ENCODE peak calls at places on chromosomes 12 and 14, in ten cellular contexts. One of them, this sample, is unnamed.

GRCh38 chr14:29601559-29602109 is 326.0 kb downstream of the PRKD1 start:
- DNase-seq in naive thymus-derived CD4-positive, alpha-beta T cell: no peak
- DNase-seq in mesenchymal stem cell: peak; percentile 8
- DNase-seq in fibroblast of lung: peak; percentile 46
- DNase-seq in OCI-LY7: no peak
- DNase-seq in ascending aorta: no peak
- DNase-seq in tibial nerve: no peak
- DNase-seq in trophoblast cell: no peak
- DNase-seq in mammary epithelial cell: no peak
- DNase-seq in left ventricle myocardium inferior: no peak
- DNase-seq in this sample: no peak

GRCh38 chr12:46459111-46459510 is 86.5 kb upstream of the SLC38A2 start:
- DNase-seq in naive thymus-derived CD4-positive, alpha-beta T cell: no peak
- DNase-seq in mesenchymal stem cell: peak; percentile 73
- DNase-seq in fibroblast of lung: peak; percentile 24
- DNase-seq in OCI-LY7: no peak
- DNase-seq in ascending aorta: no peak
- DNase-seq in tibial nerve: no peak
- DNase-seq in trophoblast cell: no peak
- DNase-seq in mammary epithelial cell: peak; percentile 40
- DNase-seq in left ventricle myocardium inferior: no peak
- DNase-seq in this sample: no peak

GRCh38 chr14:36361210-36361853 is 40.9 kb upstream of the MBIP start:
- DNase-seq in naive thymus-derived CD4-positive, alpha-beta T cell: no peak
- DNase-seq in mesenchymal stem cell: no peak
- DNase-seq in fibroblast of lung: no peak
- DNase-seq in OCI-LY7: no peak
- DNase-seq in ascending aorta: no peak
- DNase-seq in tibial nerve: no peak
- DNase-seq in trophoblast cell: no peak
- DNase-seq in mammary epithelial cell: no peak
- DNase-seq in left ventricle myocardium inferior: no peak
- DNase-seq in this sample: no peak

GRCh38 chr12:66698558-66698957 is 19.7 kb upstream of the GRIP1 start:
- DNase-seq in naive thymus-derived CD4-positive, alpha-beta T cell: no peak
- DNase-seq in mesenchymal stem cell: no peak
- DNase-seq in fibroblast of lung: no peak
- DNase-seq in OCI-LY7: no peak
- DNase-seq in ascending aorta: no peak
- DNase-seq in tibial nerve: no peak
- DNase-seq in trophoblast cell: no peak
- DNase-seq in mammary epithelial cell: no peak
- DNase-seq in left ventricle myocardium inferior: no peak
- DNase-seq in this sample: no peak

GRCh38 chr12:122106891-122107660 is 28.5 kb downstream of the MLXIP start:
- DNase-seq in naive thymus-derived CD4-positive, alpha-beta T cell: no peak
- DNase-seq in mesenchymal stem cell: peak; percentile 66
- DNase-seq in fibroblast of lung: peak; percentile 37
- DNase-seq in OCI-LY7: no peak
- DNase-seq in ascending aorta: no peak
- DNase-seq in tibial nerve: no peak
- DNase-seq in trophoblast cell: no peak
- DNase-seq in mammary epithelial cell: peak; percentile 85
- DNase-seq in left ventricle myocardium inferior: peak; percentile 66
- DNase-seq in this sample: no peak

GRCh38 chr12:102939059-102939458 is 18.4 kb upstream of the ASCL1 start:
- DNase-seq in naive thymus-derived CD4-positive, alpha-beta T cell: no peak
- DNase-seq in mesenchymal stem cell: no peak
- DNase-seq in fibroblast of lung: no peak
- DNase-seq in OCI-LY7: no peak
- DNase-seq in ascending aorta: no peak
- DNase-seq in tibial nerve: no peak
- DNase-seq in trophoblast cell: no peak
- DNase-seq in mammary epithelial cell: no peak
- DNase-seq in left ventricle myocardium inferior: no peak
- DNase-seq in this sample: no peak

GRCh38 chr12:120381752-120382419 is 12.9 kb upstream of the MSI1 start:
- DNase-seq in naive thymus-derived CD4-positive, alpha-beta T cell: no peak
- DNase-seq in mesenchymal stem cell: peak; percentile 73
- DNase-seq in fibroblast of lung: peak; percentile 71
- DNase-seq in OCI-LY7: no peak
- DNase-seq in ascending aorta: no peak
- DNase-seq in tibial nerve: no peak
- DNase-seq in trophoblast cell: peak; percentile 62
- DNase-seq in mammary epithelial cell: no peak
- DNase-seq in left ventricle myocardium inferior: no peak
- DNase-seq in this sample: no peak

GRCh38 chr12:118372541-118373495 is at the start of gene TAOK3:
- DNase-seq in naive thymus-derived CD4-positive, alpha-beta T cell: peak; percentile 98
- DNase-seq in mesenchymal stem cell: peak; percentile 99
- DNase-seq in fibroblast of lung: peak; percentile 99
- DNase-seq in OCI-LY7: peak; percentile 98
- DNase-seq in ascending aorta: peak; percentile 100
- DNase-seq in tibial nerve: peak; percentile 98
- DNase-seq in trophoblast cell: peak; percentile 98
- DNase-seq in mammary epithelial cell: peak; percentile 98
- DNase-seq in left ventricle myocardium inferior: peak; percentile 98
- DNase-seq in this sample: peak; percentile 100

GRCh38 chr14:47539065-47539464 is 136.3 kb downstream of the MDGA2 start:
- DNase-seq in naive thymus-derived CD4-positive, alpha-beta T cell: no peak
- DNase-seq in mesenchymal stem cell: peak; percentile 59
- DNase-seq in fibroblast of lung: no peak
- DNase-seq in OCI-LY7: peak; percentile 7
- DNase-seq in ascending aorta: no peak
- DNase-seq in tibial nerve: no peak
- DNase-seq in trophoblast cell: peak; percentile 18
- DNase-seq in mammary epithelial cell: no peak
- DNase-seq in left ventricle myocardium inferior: no peak
- DNase-seq in this sample: no peak

GRCh38 chr12:109921982-109922381 is 21.9 kb downstream of the TCHP start:
- DNase-seq in naive thymus-derived CD4-positive, alpha-beta T cell: no peak
- DNase-seq in mesenchymal stem cell: no peak
- DNase-seq in fibroblast of lung: no peak
- DNase-seq in OCI-LY7: no peak
- DNase-seq in ascending aorta: no peak
- DNase-seq in tibial nerve: no peak
- DNase-seq in trophoblast cell: no peak
- DNase-seq in mammary epithelial cell: no peak
- DNase-seq in left ventricle myocardium inferior: no peak
- DNase-seq in this sample: no peak

GRCh38 chr14:64218344-64219240 is 75.6 kb downstream of the ESR2 start:
- DNase-seq in naive thymus-derived CD4-positive, alpha-beta T cell: no peak
- DNase-seq in mesenchymal stem cell: no peak
- DNase-seq in fibroblast of lung: no peak
- DNase-seq in OCI-LY7: no peak
- DNase-seq in ascending aorta: peak; percentile 62
- DNase-seq in tibial nerve: no peak
- DNase-seq in trophoblast cell: peak; percentile 33
- DNase-seq in mammary epithelial cell: no peak
- DNase-seq in left ventricle myocardium inferior: peak; percentile 45
- DNase-seq in this sample: no peak

GRCh38 chr12:10559241-10559640 is 53.6 kb downstream of the EIF2S3B start:
- DNase-seq in naive thymus-derived CD4-positive, alpha-beta T cell: no peak
- DNase-seq in mesenchymal stem cell: no peak
- DNase-seq in fibroblast of lung: no peak
- DNase-seq in OCI-LY7: peak; percentile 89
- DNase-seq in ascending aorta: no peak
- DNase-seq in tibial nerve: no peak
- DNase-seq in trophoblast cell: no peak
- DNase-seq in mammary epithelial cell: no peak
- DNase-seq in left ventricle myocardium inferior: no peak
- DNase-seq in this sample: no peak

GRCh38 chr12:131210506-131211278 is 257.0 kb downstream of the ADGRD1 start:
- DNase-seq in naive thymus-derived CD4-positive, alpha-beta T cell: no peak
- DNase-seq in mesenchymal stem cell: no peak
- DNase-seq in fibroblast of lung: no peak
- DNase-seq in OCI-LY7: no peak
- DNase-seq in ascending aorta: peak; percentile 37
- DNase-seq in tibial nerve: no peak
- DNase-seq in trophoblast cell: no peak
- DNase-seq in mammary epithelial cell: no peak
- DNase-seq in left ventricle myocardium inferior: no peak
- DNase-seq in this sample: no peak
- H3K9me3 ChIP-seq in naive thymus-derived CD4-positive, alpha-beta T cell: no peaks in the 10 kb centered on the region
- H3K9me3 ChIP-seq in mesenchymal stem cell: no peaks in the 10 kb centered on the region
- H3K9me3 ChIP-seq in fibroblast of lung: no peaks in the 10 kb centered on the region
- H3K9me3 ChIP-seq in OCI-LY7: no peaks in the 10 kb centered on the region
- H3K9me3 ChIP-seq in ascending aorta: no peaks in the 10 kb centered on the region
- H3K9me3 ChIP-seq in tibial nerve: no peaks in the 10 kb centered on the region
- H3K9me3 ChIP-seq in trophoblast cell: peaks cover 5% of the 10 kb centered on the region
- H3K9me3 ChIP-seq in mammary epithelial cell: peaks cover 28% of the 10 kb centered on the region
- H3K9me3 ChIP-seq in left ventricle myocardium inferior: peaks cover 4% of the 10 kb centered on the region
- H3K9me3 ChIP-seq in this sample: no peaks in the 10 kb centered on the region

GRCh38 chr14:50410921-50411320 is 14.2 kb upstream of the CDKL1 start:
- DNase-seq in naive thymus-derived CD4-positive, alpha-beta T cell: no peak
- DNase-seq in mesenchymal stem cell: peak; percentile 77
- DNase-seq in fibroblast of lung: peak; percentile 69
- DNase-seq in OCI-LY7: no peak
- DNase-seq in ascending aorta: no peak
- DNase-seq in tibial nerve: no peak
- DNase-seq in trophoblast cell: no peak
- DNase-seq in mammary epithelial cell: no peak
- DNase-seq in left ventricle myocardium inferior: no peak
- DNase-seq in this sample: no peak
- H3K9me3 ChIP-seq in naive thymus-derived CD4-positive, alpha-beta T cell: no peaks in the 10 kb centered on the region
- H3K9me3 ChIP-seq in mesenchymal stem cell: no peaks in the 10 kb centered on the region
- H3K9me3 ChIP-seq in fibroblast of lung: no peaks in the 10 kb centered on the region
- H3K9me3 ChIP-seq in OCI-LY7: no peaks in the 10 kb centered on the region
- H3K9me3 ChIP-seq in ascending aorta: no peaks in the 10 kb centered on the region
- H3K9me3 ChIP-seq in tibial nerve: no peaks in the 10 kb centered on the region
- H3K9me3 ChIP-seq in trophoblast cell: no peaks in the 10 kb centered on the region
- H3K9me3 ChIP-seq in mammary epithelial cell: no peaks in the 10 kb centered on the region
- H3K9me3 ChIP-seq in left ventricle myocardium inferior: no peaks in the 10 kb centered on the region
- H3K9me3 ChIP-seq in this sample: no peaks in the 10 kb centered on the region

DNA sequence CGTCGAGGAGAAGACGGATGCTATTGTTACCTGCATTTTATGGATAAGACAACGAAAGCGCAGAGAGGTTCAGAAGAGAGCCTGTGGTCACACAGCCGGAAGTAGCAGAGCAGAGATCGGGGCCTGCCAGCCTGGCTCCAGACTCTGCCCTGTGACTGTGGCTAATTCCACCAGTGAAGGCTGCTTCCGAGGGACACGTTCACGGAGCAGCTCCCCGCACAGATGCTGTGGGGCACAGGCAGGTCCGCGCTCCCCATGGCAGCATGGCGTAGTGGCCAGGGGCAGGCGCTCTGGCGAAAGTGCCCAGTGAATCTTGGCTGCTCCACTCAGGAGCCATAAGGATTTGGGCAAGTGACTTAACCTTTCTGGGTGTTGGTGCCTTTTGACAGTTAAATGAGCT is 9.8 kb downstream of the RIMBP2 start:
- DNase-seq in naive thymus-derived CD4-positive, alpha-beta T cell: no peak
- DNase-seq in mesenchymal stem cell: no peak
- DNase-seq in fibroblast of lung: no peak
- DNase-seq in OCI-LY7: no peak
- DNase-seq in ascending aorta: no peak
- DNase-seq in tibial nerve: no peak
- DNase-seq in trophoblast cell: no peak
- DNase-seq in mammary epithelial cell: no peak
- DNase-seq in left ventricle myocardium inferior: no peak
- DNase-seq in this sample: peak; percentile 54
- H3K9me3 ChIP-seq in naive thymus-derived CD4-positive, alpha-beta T cell: no peaks in the 10 kb centered on the region
- H3K9me3 ChIP-seq in mesenchymal stem cell: no peaks in the 10 kb centered on the region
- H3K9me3 ChIP-seq in fibroblast of lung: no peaks in the 10 kb centered on the region
- H3K9me3 ChIP-seq in OCI-LY7: no peaks in the 10 kb centered on the region
- H3K9me3 ChIP-seq in ascending aorta: no peaks in the 10 kb centered on the region
- H3K9me3 ChIP-seq in tibial nerve: no peaks in the 10 kb centered on the region
- H3K9me3 ChIP-seq in trophoblast cell: no peaks in the 10 kb centered on the region
- H3K9me3 ChIP-seq in mammary epithelial cell: peaks cover 21% of the 10 kb centered on the region
- H3K9me3 ChIP-seq in left ventricle myocardium inferior: no peaks in the 10 kb centered on the region
- H3K9me3 ChIP-seq in this sample: no peaks in the 10 kb centered on the region

GRCh38 chr14:26415618-26416123 is 182.2 kb downstream of the NOVA1 start:
- DNase-seq in naive thymus-derived CD4-positive, alpha-beta T cell: no peak
- DNase-seq in mesenchymal stem cell: no peak
- DNase-seq in fibroblast of lung: peak; percentile 74
- DNase-seq in OCI-LY7: no peak
- DNase-seq in ascending aorta: no peak
- DNase-seq in tibial nerve: peak; percentile 88
- DNase-seq in trophoblast cell: no peak
- DNase-seq in mammary epithelial cell: no peak
- DNase-seq in left ventricle myocardium inferior: no peak
- DNase-seq in this sample: peak; percentile 64

GRCh38 chr14:26410189-26410685 is 187.6 kb downstream of the NOVA1 start:
- DNase-seq in naive thymus-derived CD4-positive, alpha-beta T cell: no peak
- DNase-seq in mesenchymal stem cell: peak; percentile 30
- DNase-seq in fibroblast of lung: no peak
- DNase-seq in OCI-LY7: no peak
- DNase-seq in ascending aorta: no peak
- DNase-seq in tibial nerve: no peak
- DNase-seq in trophoblast cell: peak; percentile 22
- DNase-seq in mammary epithelial cell: no peak
- DNase-seq in left ventricle myocardium inferior: no peak
- DNase-seq in this sample: no peak

GRCh38 chr14:26412421-26412820 is 185.4 kb downstream of the NOVA1 start:
- DNase-seq in naive thymus-derived CD4-positive, alpha-beta T cell: no peak
- DNase-seq in mesenchymal stem cell: no peak
- DNase-seq in fibroblast of lung: no peak
- DNase-seq in OCI-LY7: no peak
- DNase-seq in ascending aorta: no peak
- DNase-seq in tibial nerve: no peak
- DNase-seq in trophoblast cell: no peak
- DNase-seq in mammary epithelial cell: no peak
- DNase-seq in left ventricle myocardium inferior: no peak
- DNase-seq in this sample: no peak

GRCh38 chr14:26414933-26415332 is 182.9 kb downstream of the NOVA1 start:
- DNase-seq in naive thymus-derived CD4-positive, alpha-beta T cell: no peak
- DNase-seq in mesenchymal stem cell: no peak
- DNase-seq in fibroblast of lung: no peak
- DNase-seq in OCI-LY7: no peak
- DNase-seq in ascending aorta: no peak
- DNase-seq in tibial nerve: no peak
- DNase-seq in trophoblast cell: no peak
- DNase-seq in mammary epithelial cell: no peak
- DNase-seq in left ventricle myocardium inferior: no peak
- DNase-seq in this sample: no peak

DNA sequence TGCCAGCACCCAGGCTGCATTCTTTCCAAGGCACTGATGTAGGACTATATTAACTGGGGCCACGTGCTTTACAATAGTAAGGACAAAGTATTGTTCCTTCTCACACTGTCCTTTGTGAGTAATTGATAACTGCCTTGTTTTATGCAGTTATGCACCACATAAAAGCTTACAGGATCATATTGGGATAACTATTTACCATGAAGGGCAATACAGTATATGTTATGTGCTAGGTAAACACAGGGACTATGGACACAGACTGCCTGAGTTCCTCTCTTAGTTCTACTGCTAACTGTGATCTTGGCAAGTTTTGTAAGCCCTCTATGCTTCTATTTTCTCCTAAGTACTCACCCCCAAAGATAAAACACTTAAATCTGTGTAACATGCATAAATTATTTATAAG is 183.7 kb downstream of the NOVA1 start:
- DNase-seq in naive thymus-derived CD4-positive, alpha-beta T cell: no peak
- DNase-seq in mesenchymal stem cell: no peak
- DNase-seq in fibroblast of lung: no peak
- DNase-seq in OCI-LY7: no peak
- DNase-seq in ascending aorta: no peak
- DNase-seq in tibial nerve: no peak
- DNase-seq in trophoblast cell: no peak
- DNase-seq in mammary epithelial cell: no peak
- DNase-seq in left ventricle myocardium inferior: no peak
- DNase-seq in this sample: no peak
- H3K9me3 ChIP-seq in naive thymus-derived CD4-positive, alpha-beta T cell: no peaks in the 10 kb centered on the region
- H3K9me3 ChIP-seq in mesenchymal stem cell: no peaks in the 10 kb centered on the region
- H3K9me3 ChIP-seq in fibroblast of lung: no peaks in the 10 kb centered on the region
- H3K9me3 ChIP-seq in OCI-LY7: no peaks in the 10 kb centered on the region
- H3K9me3 ChIP-seq in ascending aorta: no peaks in the 10 kb centered on the region
- H3K9me3 ChIP-seq in tibial nerve: no peaks in the 10 kb centered on the region
- H3K9me3 ChIP-seq in trophoblast cell: no peaks in the 10 kb centered on the region
- H3K9me3 ChIP-seq in mammary epithelial cell: peaks cover 36% of the 10 kb centered on the region
- H3K9me3 ChIP-seq in left ventricle myocardium inferior: peaks cover 5% of the 10 kb centered on the region
- H3K9me3 ChIP-seq in this sample: no peaks in the 10 kb centered on the region

GRCh38 chr12:56880416-56881035 is 53.7 kb downstream of the SDR9C7 start:
- DNase-seq in naive thymus-derived CD4-positive, alpha-beta T cell: no peak
- DNase-seq in mesenchymal stem cell: peak; percentile 22
- DNase-seq in fibroblast of lung: no peak
- DNase-seq in OCI-LY7: no peak
- DNase-seq in ascending aorta: no peak
- DNase-seq in tibial nerve: no peak
- DNase-seq in trophoblast cell: no peak
- DNase-seq in mammary epithelial cell: no peak
- DNase-seq in left ventricle myocardium inferior: no peak
- DNase-seq in this sample: no peak
- H3K9me3 ChIP-seq in naive thymus-derived CD4-positive, alpha-beta T cell: no peaks in the 10 kb centered on the region
- H3K9me3 ChIP-seq in mesenchymal stem cell: peaks cover 8% of the 10 kb centered on the region
- H3K9me3 ChIP-seq in fibroblast of lung: no peaks in the 10 kb centered on the region
- H3K9me3 ChIP-seq in OCI-LY7: no peaks in the 10 kb centered on the region
- H3K9me3 ChIP-seq in ascending aorta: no peaks in the 10 kb centered on the region
- H3K9me3 ChIP-seq in tibial nerve: no peaks in the 10 kb centered on the region
- H3K9me3 ChIP-seq in trophoblast cell: peaks cover 13% of the 10 kb centered on the region
- H3K9me3 ChIP-seq in mammary epithelial cell: peaks cover 14% of the 10 kb centered on the region
- H3K9me3 ChIP-seq in left ventricle myocardium inferior: peaks cover 16% of the 10 kb centered on the region
- H3K9me3 ChIP-seq in this sample: no peaks in the 10 kb centered on the region

This sample was measured in tibial artery.